ENCODE peak calls at places on chromosome 4, in seven cellular contexts. F is CD8-positive, alpha-beta memory T cell; U is T-helper 17 cell; A is naive thymus-derived CD4-positive, alpha-beta T cell; G is astrocyte of the cerebellum; L is AG10803; Z is activated CD4-positive, alpha-beta T cell treated with anti-CD3 and anti-CD28 coated beads for 48 hours. Q is an unnamed sample.

GRCh38 chr4:109216085-109216696 is 86.3 kb downstream of the COL25A1 start:
- DNase-seq in L (no peak), G (no peak), F (no peak), U (no peak), Z (no peak), A (no peak), Q (no peak)

GRCh38 chr4:106312377-106312776 is 3.6 kb downstream of the TBCK start:
- DNase-seq in Z (no peak), A (no peak), U (no peak), G (peak; percentile 19), F (no peak), L (peak; percentile 83), Q (peak; percentile 67)

GRCh38 chr4:6121276-6121850 is 79.0 kb downstream of the JAKMIP1 start:
- DNase-seq in G (no peak), A (no peak), L (no peak), Z (no peak), U (no peak), F (no peak), Q (no peak)

GRCh38 chr4:4585012-4585670 is 43.3 kb upstream of the STX18 start:
- DNase-seq in L (peak; percentile 94), U (no peak), Z (no peak), F (no peak), G (peak; percentile 16), A (no peak), Q (peak; percentile 7)

GRCh38 chr4:108172780-108173598 is 4.3 kb upstream of the LEF1 start:
- DNase-seq in A (peak; percentile 79), L (no peak), U (peak; percentile 60), Z (peak; percentile 80), G (peak; percentile 52), F (peak; percentile 63), Q (peak; percentile 78)

GRCh38 chr4:57193996-57194675 is 84.0 kb upstream of the IGFBP7 start:
- DNase-seq in F (no peak), G (no peak), L (no peak), U (no peak), Z (no peak), A (no peak), Q (no peak)

GRCh38 chr4:17092990-17093880 is 194.8 kb upstream of the LDB2 start:
- DNase-seq in G (no peak), Z (no peak), A (no peak), U (no peak), F (no peak), L (no peak), Q (no peak)

GRCh38 chr4:26065833-26066232 is 151.8 kb downstream of the SMIM20 start:
- DNase-seq in F (no peak), Z (no peak), U (no peak), G (no peak), L (no peak), A (no peak), Q (no peak)

GRCh38 chr4:74181225-74181624 is 23.3 kb downstream of the MTHFD2L start:
- DNase-seq in F (no peak), L (peak; percentile 92), Z (no peak), U (no peak), A (no peak), G (no peak), Q (peak; percentile 34)

GRCh38 chr4:11698846-11699590 is 270.3 kb upstream of the HS3ST1 start:
- DNase-seq in A (no peak), Z (no peak), L (no peak), G (peak; percentile 32), U (no peak), F (no peak), Q (peak; percentile 71)

GRCh38 chr4:185396724-185397402 is at the start of gene ANKRD37:
- DNase-seq in G (no peak), Z (no peak), U (no peak), L (peak; percentile 38), F (no peak), A (no peak), Q (peak; percentile 62)

GRCh38 chr4:6005175-6005574 is 13.1 kb downstream of the C4orf50 start:
- DNase-seq in L (no peak), F (no peak), Z (no peak), G (no peak), U (no peak), A (no peak), Q (no peak)

Q was measured in myocyte.